ENCODE peak calls at places on chromosomes 11 and 22, in nine cellular contexts. G is bronchial epithelial cell, Y is hepatocyte, I is kidney, Z is Peyer's patch, K is adrenal gland, F is epithelial cell of esophagus, L is fibroblast of lung, X is fibroblast of the aortic adventitia. E is an unnamed sample.

GRCh38 chr11:118530180-118530682 is 761 bp upstream of the TMEM25 start:
- DNase-seq in G (peak; percentile 14), Y (no peak), I (no peak), Z (no peak), K (no peak), F (no peak), L (peak; percentile 13), X (peak; percentile 19), E (peak; percentile 12)

GRCh38 chr22:41565403-41566054 is 4.7 kb downstream of the CSDC2 start:
- DNase-seq in G (peak; percentile 74), Y (peak; percentile 67), I (no peak), Z (no peak), K (peak; percentile 68), F (peak; percentile 79), L (peak; percentile 84), X (peak; percentile 83), E (peak; percentile 76)

GRCh38 chr11:120581317-120581716 is 69.8 kb downstream of the GRIK4 start:
- DNase-seq in G (peak; percentile 50), Y (no peak), I (no peak), Z (no peak), K (no peak), F (peak; percentile 15), L (no peak), X (no peak), E (no peak)

GRCh38 chr11:59923813-59924212 is 14.4 kb upstream of the OOSP1 start:
- DNase-seq in G (no peak), Y (no peak), I (no peak), Z (no peak), K (no peak), F (no peak), L (no peak), X (peak; percentile 1), E (no peak)

GRCh38 chr11:75275581-75275980 is 35.0 kb downstream of the TPBGL start:
- DNase-seq in G (no peak), Y (no peak), I (peak; percentile 81), Z (peak; percentile 88), K (no peak), F (no peak), L (no peak), X (no peak), E (no peak)

GRCh38 chr11:45889555-45889954 is 4.1 kb downstream of the MAPK8IP1 start:
- DNase-seq in G (no peak), Y (no peak), I (no peak), Z (no peak), K (no peak), F (no peak), L (no peak), X (no peak), E (no peak)

GRCh38 chr22:46971141-46971775 is 208.8 kb downstream of the TBC1D22A start:
- DNase-seq in G (no peak), Y (peak; percentile 66), I (peak; percentile 65), Z (no peak), K (no peak), F (no peak), L (peak; percentile 27), X (peak; percentile 74), E (no peak)

GRCh38 chr11:60485987-60486386 is 6.6 kb upstream of the MS4A12 start:
- DNase-seq in G (no peak), Y (peak; percentile 51), I (no peak), Z (peak; percentile 65), K (no peak), F (no peak), L (no peak), X (no peak), E (no peak)

GRCh38 chr22:23187871-23188700 is 7.8 kb downstream of the BCR start:
- DNase-seq in G (no peak), Y (no peak), I (no peak), Z (no peak), K (no peak), F (no peak), L (peak; percentile 59), X (peak; percentile 49), E (no peak)

GRCh38 chr22:32858121-32858703 is 56.7 kb downstream of the TIMP3 start:
- DNase-seq in G (peak; percentile 48), Y (no peak), I (no peak), Z (no peak), K (no peak), F (peak; percentile 48), L (no peak), X (no peak), E (no peak)

GRCh38 chr11:63916837-63917684 is at the start of gene RCOR2:
- DNase-seq in G (peak; percentile 37), Y (peak; percentile 90), I (peak; percentile 90), Z (peak; percentile 63), K (peak; percentile 74), F (peak; percentile 81), L (peak; percentile 80), X (peak; percentile 82), E (peak; percentile 60)

GRCh38 chr11:128525411-128526243 is 61.7 kb downstream of the ETS1 start:
- DNase-seq in G (peak; percentile 67), Y (no peak), I (no peak), Z (no peak), K (no peak), F (peak; percentile 48), L (peak; percentile 92), X (peak; percentile 61), E (peak; percentile 78)

GRCh38 chr11:128522943-128523518 is 64.3 kb downstream of the ETS1 start:
- DNase-seq in G (no peak), Y (no peak), I (no peak), Z (no peak), K (no peak), F (no peak), L (no peak), X (no peak), E (no peak)

GRCh38 chr11:128523616-128524015 is 63.7 kb downstream of the ETS1 start:
- DNase-seq in G (peak; percentile 73), Y (no peak), I (no peak), Z (no peak), K (no peak), F (peak; percentile 55), L (peak; percentile 85), X (peak; percentile 68), E (peak; percentile 75)

GRCh38 chr11:128522063-128522942 is 65.1 kb downstream of the ETS1 start:
- DNase-seq in G (peak; percentile 97), Y (peak; percentile 97), I (peak; percentile 99), Z (peak; percentile 93), K (peak; percentile 94), F (peak; percentile 99), L (peak; percentile 99), X (peak; percentile 93), E (peak; percentile 99)

GRCh38 chr11:128524172-128524571 is 63.2 kb downstream of the ETS1 start:
- DNase-seq in G (no peak), Y (no peak), I (no peak), Z (no peak), K (no peak), F (no peak), L (no peak), X (no peak), E (no peak)
- H3K4me3 ChIP-seq in G (no peak overlapping the region), Y (no peak overlapping the region), I (no peak overlapping the region), Z (no peak overlapping the region), K (no peak overlapping the region), F (no peak overlapping the region), L (no peak overlapping the region), X (no peak overlapping the region), E (no peak overlapping the region)

GRCh38 chr22:50267591-50268390 is 2.4 kb downstream of the MAPK11 start:
- DNase-seq in G (peak; percentile 32), Y (peak; percentile 81), I (no peak), Z (no peak), K (peak; percentile 81), F (peak; percentile 80), L (peak; percentile 51), X (peak; percentile 43), E (peak; percentile 37)
- H3K4me3 ChIP-seq in G (peak overlapping the region; percentile 27), Y (no peak overlapping the region), I (peak overlapping the region; percentile 13), Z (no peak overlapping the region), K (no peak overlapping the region), F (peak overlapping the region; percentile 13), L (no peak overlapping the region), X (peak overlapping the region; percentile 62), E (peak overlapping the region; percentile 32)

GRCh38 chr11:88508558-88508807 is 170.9 kb upstream of the CTSC start:
- DNase-seq in G (no peak), Y (peak; percentile 8), I (peak; percentile 65), Z (no peak), K (no peak), F (no peak), L (no peak), X (no peak), E (no peak)
- H3K4me3 ChIP-seq in G (peak overlapping the region; percentile 41), Y (peak overlapping the region; percentile 32), I (peak overlapping the region; percentile 40), Z (peak overlapping the region; percentile 32), K (no peak overlapping the region), F (no peak overlapping the region), L (no peak overlapping the region), X (no peak overlapping the region), E (no peak overlapping the region)

GRCh38 chr22:37484115-37485005 is 1.8 kb downstream of the MFNG start:
- DNase-seq in G (no peak), Y (no peak), I (peak; percentile 93), Z (peak; percentile 98), K (peak; percentile 62), F (no peak), L (no peak), X (no peak), E (no peak)
- H3K4me3 ChIP-seq in G (no peak overlapping the region), Y (no peak overlapping the region), I (peak overlapping the region; percentile 46), Z (peak overlapping the region; percentile 63), K (no peak overlapping the region), F (no peak overlapping the region), L (no peak overlapping the region), X (no peak overlapping the region), E (no peak overlapping the region)

E was measured in mammary epithelial cell.